ENCODE peak calls at places on chromosomes 16 and 17, in eight cellular contexts. One of them, this sample, is unnamed. For H3K9me3 and H3K4me1, the result is how much of the 10 kb centered on the place peaks cover.

GRCh38 chr16:9092282-9092962 is 978 bp downstream of the HAPSTR1 start:
- DNase-seq in IMR-90: no peak
- DNase-seq in adrenal gland: peak
- DNase-seq in upper lobe of left lung: no peak
- DNase-seq in tibial nerve: no peak
- DNase-seq in A549: no peak
- DNase-seq in uterus: peak
- DNase-seq in neural progenitor cell: peak
- DNase-seq in this sample: peak

GRCh38 chr16:78045865-78046581 is 23.7 kb downstream of the CLEC3A start:
- DNase-seq in IMR-90: peak
- DNase-seq in adrenal gland: peak
- DNase-seq in upper lobe of left lung: peak
- DNase-seq in tibial nerve: peak
- DNase-seq in A549: peak
- DNase-seq in uterus: peak
- DNase-seq in neural progenitor cell: peak
- DNase-seq in this sample: no peak

GRCh38 chr17:15485045-15485444 is 17.6 kb upstream of the CDRT4 start:
- DNase-seq in IMR-90: no peak
- DNase-seq in adrenal gland: no peak
- DNase-seq in upper lobe of left lung: no peak
- DNase-seq in tibial nerve: no peak
- DNase-seq in A549: no peak
- DNase-seq in uterus: no peak
- DNase-seq in neural progenitor cell: no peak
- DNase-seq in this sample: no peak

GRCh38 chr17:44967026-44967906 is 837 bp downstream of the C1QL1 start:
- DNase-seq in IMR-90: no peak
- DNase-seq in adrenal gland: no peak
- DNase-seq in upper lobe of left lung: no peak
- DNase-seq in tibial nerve: no peak
- DNase-seq in A549: no peak
- DNase-seq in uterus: no peak
- DNase-seq in neural progenitor cell: peak
- DNase-seq in this sample: no peak

GRCh38 chr16:1563786-1564185 is 30.3 kb downstream of the TMEM204 start:
- DNase-seq in IMR-90: no peak
- DNase-seq in adrenal gland: no peak
- DNase-seq in upper lobe of left lung: no peak
- DNase-seq in tibial nerve: no peak
- DNase-seq in A549: no peak
- DNase-seq in uterus: no peak
- DNase-seq in neural progenitor cell: no peak
- DNase-seq in this sample: no peak

GRCh38 chr16:52912565-52913173 is 140.0 kb downstream of the CHD9NB start:
- DNase-seq in IMR-90: peak
- DNase-seq in adrenal gland: peak
- DNase-seq in upper lobe of left lung: peak
- DNase-seq in tibial nerve: peak
- DNase-seq in A549: peak
- DNase-seq in uterus: peak
- DNase-seq in neural progenitor cell: peak
- DNase-seq in this sample: peak

GRCh38 chr16:77211880-77212735 is 12.9 kb downstream of the SYCE1L start:
- DNase-seq in IMR-90: no peak
- DNase-seq in adrenal gland: peak
- DNase-seq in upper lobe of left lung: peak
- DNase-seq in tibial nerve: no peak
- DNase-seq in A549: peak
- DNase-seq in uterus: peak
- DNase-seq in neural progenitor cell: peak
- DNase-seq in this sample: peak

GRCh38 chr17:13157656-13158055 is 139.8 kb upstream of the ELAC2 start:
- DNase-seq in IMR-90: no peak
- DNase-seq in adrenal gland: no peak
- DNase-seq in upper lobe of left lung: no peak
- DNase-seq in tibial nerve: no peak
- DNase-seq in A549: no peak
- DNase-seq in uterus: no peak
- DNase-seq in neural progenitor cell: no peak
- DNase-seq in this sample: no peak

GRCh38 chr16:47983999-47984580 is 171.7 kb downstream of the ABCC12 start:
- DNase-seq in IMR-90: no peak
- DNase-seq in adrenal gland: peak
- DNase-seq in upper lobe of left lung: no peak
- DNase-seq in tibial nerve: no peak
- DNase-seq in A549: no peak
- DNase-seq in uterus: no peak
- DNase-seq in neural progenitor cell: no peak
- DNase-seq in this sample: no peak

GRCh38 chr16:53090591-53091507 is 36.1 kb downstream of the CHD9 start:
- DNase-seq in IMR-90: peak
- DNase-seq in adrenal gland: peak
- DNase-seq in upper lobe of left lung: peak
- DNase-seq in tibial nerve: peak
- DNase-seq in A549: no peak
- DNase-seq in uterus: peak
- DNase-seq in neural progenitor cell: peak
- DNase-seq in this sample: no peak

GRCh38 chr16:15667091-15667742 is 17.2 kb downstream of the NDE1 start:
- DNase-seq in IMR-90: no peak
- DNase-seq in adrenal gland: no peak
- DNase-seq in upper lobe of left lung: no peak
- DNase-seq in tibial nerve: no peak
- DNase-seq in A549: no peak
- DNase-seq in uterus: no peak
- DNase-seq in neural progenitor cell: no peak
- DNase-seq in this sample: no peak

GRCh38 chr17:795276-795675 is 13.1 kb downstream of the MRM3 start:
- DNase-seq in IMR-90: no peak
- DNase-seq in adrenal gland: no peak
- DNase-seq in upper lobe of left lung: no peak
- DNase-seq in tibial nerve: no peak
- DNase-seq in A549: no peak
- DNase-seq in uterus: no peak
- DNase-seq in neural progenitor cell: no peak
- DNase-seq in this sample: no peak

GRCh38 chr17:32916134-32916533 is 11.8 kb upstream of the TMEM98 start:
- DNase-seq in IMR-90: no peak
- DNase-seq in adrenal gland: no peak
- DNase-seq in upper lobe of left lung: no peak
- DNase-seq in tibial nerve: no peak
- DNase-seq in A549: no peak
- DNase-seq in uterus: no peak
- DNase-seq in neural progenitor cell: no peak
- DNase-seq in this sample: no peak

GRCh38 chr17:50834126-50834785 is 1.1 kb upstream of the WFIKKN2 start:
- DNase-seq in IMR-90: no peak
- DNase-seq in adrenal gland: no peak
- DNase-seq in upper lobe of left lung: no peak
- DNase-seq in tibial nerve: no peak
- DNase-seq in A549: no peak
- DNase-seq in uterus: no peak
- DNase-seq in neural progenitor cell: no peak
- DNase-seq in this sample: no peak

GRCh38 chr17:31433091-31433790 is 41.8 kb downstream of the RAB11FIP4 start:
- DNase-seq in IMR-90: no peak
- DNase-seq in adrenal gland: no peak
- DNase-seq in upper lobe of left lung: no peak
- DNase-seq in tibial nerve: no peak
- DNase-seq in A549: no peak
- DNase-seq in uterus: no peak
- DNase-seq in neural progenitor cell: no peak
- DNase-seq in this sample: peak

GRCh38 chr17:60615840-60616239 is 15.8 kb downstream of the PPM1D start:
- DNase-seq in IMR-90: no peak
- DNase-seq in adrenal gland: no peak
- DNase-seq in upper lobe of left lung: no peak
- DNase-seq in tibial nerve: no peak
- DNase-seq in A549: no peak
- DNase-seq in uterus: no peak
- DNase-seq in neural progenitor cell: no peak
- DNase-seq in this sample: no peak

GRCh38 chr16:4051591-4051990 is 64.7 kb downstream of the ADCY9 start:
- DNase-seq in IMR-90: no peak
- DNase-seq in adrenal gland: no peak
- DNase-seq in upper lobe of left lung: no peak
- DNase-seq in tibial nerve: no peak
- DNase-seq in A549: no peak
- DNase-seq in uterus: no peak
- DNase-seq in neural progenitor cell: no peak
- DNase-seq in this sample: no peak

GRCh38 chr16:4053663-4054479 is 62.4 kb downstream of the ADCY9 start:
- DNase-seq in IMR-90: peak
- DNase-seq in adrenal gland: peak
- DNase-seq in upper lobe of left lung: peak
- DNase-seq in tibial nerve: peak
- DNase-seq in A549: no peak
- DNase-seq in uterus: peak
- DNase-seq in neural progenitor cell: no peak
- DNase-seq in this sample: no peak

GRCh38 chr16:4052096-4052495 is 64.1 kb downstream of the ADCY9 start:
- DNase-seq in IMR-90: no peak
- DNase-seq in adrenal gland: no peak
- DNase-seq in upper lobe of left lung: no peak
- DNase-seq in tibial nerve: no peak
- DNase-seq in A549: no peak
- DNase-seq in uterus: no peak
- DNase-seq in neural progenitor cell: no peak
- DNase-seq in this sample: no peak

GRCh38 chr16:4055748-4056147 is 60.5 kb downstream of the ADCY9 start:
- DNase-seq in IMR-90: no peak
- DNase-seq in adrenal gland: no peak
- DNase-seq in upper lobe of left lung: no peak
- DNase-seq in tibial nerve: no peak
- DNase-seq in A549: no peak
- DNase-seq in uterus: no peak
- DNase-seq in neural progenitor cell: no peak
- DNase-seq in this sample: no peak

GRCh38 chr16:4052801-4053662 is 63.2 kb downstream of the ADCY9 start:
- DNase-seq in IMR-90: peak
- DNase-seq in adrenal gland: peak
- DNase-seq in upper lobe of left lung: peak
- DNase-seq in tibial nerve: peak
- DNase-seq in A549: no peak
- DNase-seq in uterus: no peak
- DNase-seq in neural progenitor cell: no peak
- DNase-seq in this sample: no peak
- H3K27ac ChIP-seq in IMR-90: peak
- H3K27ac ChIP-seq in adrenal gland: peak
- H3K27ac ChIP-seq in upper lobe of left lung: peak
- H3K27ac ChIP-seq in tibial nerve: peak
- H3K27ac ChIP-seq in A549: no peak
- H3K27ac ChIP-seq in uterus: peak
- H3K27ac ChIP-seq in neural progenitor cell: no peak
- H3K27ac ChIP-seq in this sample: no peak

DNA sequence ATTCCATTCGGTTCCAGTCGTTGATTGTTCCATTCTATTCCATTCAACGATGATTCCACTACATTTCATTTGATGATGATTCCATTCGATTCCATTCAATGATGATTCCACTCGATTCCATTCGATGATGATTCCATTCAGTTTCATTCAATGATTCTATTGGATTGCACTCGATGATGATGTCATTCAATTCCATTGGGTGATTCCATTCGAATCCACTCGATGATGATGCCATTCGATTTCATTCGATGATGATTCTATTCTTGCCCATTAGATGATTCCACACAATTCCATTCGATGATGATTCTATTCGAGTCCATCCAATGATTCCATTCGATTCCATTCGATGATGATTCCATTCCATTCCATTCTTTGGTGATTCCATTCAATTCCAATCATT is 1283.7 kb downstream of the TP53TG3F start:
- DNase-seq in IMR-90: no peak
- DNase-seq in adrenal gland: no peak
- DNase-seq in upper lobe of left lung: no peak
- DNase-seq in tibial nerve: no peak
- DNase-seq in A549: no peak
- DNase-seq in uterus: no peak
- DNase-seq in neural progenitor cell: no peak
- DNase-seq in this sample: no peak
- H3K9me3 ChIP-seq in IMR-90: under half
- H3K9me3 ChIP-seq in adrenal gland: under half
- H3K9me3 ChIP-seq in upper lobe of left lung: under half
- H3K9me3 ChIP-seq in tibial nerve: under half
- H3K9me3 ChIP-seq in A549: under half
- H3K9me3 ChIP-seq in uterus: under half
- H3K9me3 ChIP-seq in neural progenitor cell: under half
- H3K9me3 ChIP-seq in this sample: under half

GRCh38 chr17:27336217-27336616 is 42.3 kb downstream of the WSB1 start:
- DNase-seq in IMR-90: no peak
- DNase-seq in adrenal gland: no peak
- DNase-seq in upper lobe of left lung: peak
- DNase-seq in tibial nerve: no peak
- DNase-seq in A549: no peak
- DNase-seq in uterus: no peak
- DNase-seq in neural progenitor cell: no peak
- DNase-seq in this sample: no peak
- H3K4me1 ChIP-seq in IMR-90: under half
- H3K4me1 ChIP-seq in adrenal gland: under half
- H3K4me1 ChIP-seq in upper lobe of left lung: under half
- H3K4me1 ChIP-seq in tibial nerve: under half
- H3K4me1 ChIP-seq in A549: under half
- H3K4me1 ChIP-seq in uterus: under half
- H3K4me1 ChIP-seq in neural progenitor cell: under half
- H3K4me1 ChIP-seq in this sample: under half

DNA sequence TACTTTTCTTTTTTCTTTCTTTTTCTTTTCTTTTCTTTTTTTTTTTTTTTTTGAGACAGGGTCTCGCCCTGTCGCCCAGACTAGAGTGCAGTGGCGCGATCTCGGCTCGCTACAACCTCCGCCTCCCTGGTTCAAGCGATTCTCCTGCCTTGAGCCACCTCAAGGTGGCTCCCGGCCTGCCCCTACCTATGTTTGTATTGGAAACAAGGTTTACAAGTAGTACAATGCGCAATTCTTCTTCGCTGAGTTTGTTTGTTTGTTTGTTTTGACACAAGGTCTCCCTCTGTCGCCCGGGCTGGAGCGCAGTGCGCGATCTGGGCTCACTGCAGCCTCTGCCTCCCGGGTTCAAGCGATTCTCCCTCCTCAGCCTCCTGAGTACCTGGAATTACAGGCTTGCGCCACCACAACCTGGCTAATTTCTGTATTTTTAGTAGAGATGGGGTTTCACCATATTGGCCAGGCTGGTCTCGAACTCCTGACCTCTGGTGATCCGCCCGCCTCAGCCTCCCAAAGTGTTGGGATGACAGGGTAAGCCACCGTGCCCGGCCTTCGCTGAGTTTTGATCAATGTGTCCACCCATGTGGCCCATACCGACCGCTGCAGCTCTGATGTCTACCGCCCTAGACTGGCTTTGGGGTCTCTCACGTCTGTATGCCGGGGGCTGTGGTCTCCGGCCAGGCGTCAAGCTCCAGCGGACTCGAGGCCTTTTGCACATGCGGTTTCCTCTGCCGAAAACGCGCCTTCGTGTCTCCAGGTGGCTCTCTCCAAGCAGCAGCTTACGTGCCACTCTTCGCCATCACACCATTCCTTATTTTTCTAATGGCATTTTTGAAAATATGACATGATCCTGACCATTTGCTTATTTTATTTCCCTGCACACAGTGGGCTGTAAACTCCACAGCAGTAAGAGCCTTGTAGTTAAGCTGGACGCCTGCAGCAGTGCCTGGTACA is 1.1 kb upstream of the YBX2 start:
- DNase-seq in IMR-90: no peak
- DNase-seq in adrenal gland: no peak
- DNase-seq in upper lobe of left lung: no peak
- DNase-seq in tibial nerve: no peak
- DNase-seq in A549: no peak
- DNase-seq in uterus: no peak
- DNase-seq in neural progenitor cell: peak
- DNase-seq in this sample: no peak
- H3K27ac ChIP-seq in IMR-90: no peak
- H3K27ac ChIP-seq in adrenal gland: no peak
- H3K27ac ChIP-seq in upper lobe of left lung: no peak
- H3K27ac ChIP-seq in tibial nerve: peak
- H3K27ac ChIP-seq in A549: peak
- H3K27ac ChIP-seq in uterus: peak
- H3K27ac ChIP-seq in neural progenitor cell: no peak
- H3K27ac ChIP-seq in this sample: no peak

This sample was measured in effector memory CD4-positive, alpha-beta T cell.